ENCODE peak calls at places on chromosomes 3 and 15, in four cellular contexts. U, C, G and X are unnamed samples.

GRCh38 chr3:138620431-138620830 is 11.9 kb downstream of the FAIM start:
- DNase-seq in C (no peak), U (no peak), G (no peak), X (no peak)

GRCh38 chr3:33467786-33468185 is 27.6 kb upstream of the UBP1 start:
- DNase-seq in C (no peak), G (no peak), U (no peak), X (no peak)

GRCh38 chr3:152073267-152073666 is 195.5 kb upstream of the MBNL1 start:
- DNase-seq in G (no peak), U (no peak), C (no peak), X (no peak)

GRCh38 chr3:122974764-122975162 is 52.8 kb downstream of the SEMA5B start:
- DNase-seq in G (peak), C (no peak), U (no peak), X (no peak)

GRCh38 chr3:5058463-5058862 is 63.6 kb upstream of the ARL8B start:
- DNase-seq in C (no peak), U (no peak), G (no peak), X (no peak)

GRCh38 chr3:167012691-167013090 is 367.4 kb downstream of the ZBBX start:
- DNase-seq in U (no peak), G (no peak), C (no peak), X (no peak)

GRCh38 chr3:69864751-69865150 is 125.5 kb downstream of the MITF start:
- DNase-seq in U (no peak), C (no peak), G (no peak), X (no peak)

GRCh38 chr3:146625117-146625775 is 20.1 kb upstream of the PLSCR5 start:
- DNase-seq in C (no peak), G (no peak), U (no peak), X (no peak)

GRCh38 chr3:186046838-186047237 is 62.1 kb downstream of the ETV5 start:
- DNase-seq in U (no peak), G (no peak), C (no peak), X (no peak)

GRCh38 chr3:127628788-127629456 is at the start of gene PODXL2:
- DNase-seq in G (peak), C (peak), U (peak), X (peak)

GRCh38 chr3:195761503-195762248 is 40.9 kb downstream of the MUC20 start:
- DNase-seq in G (peak), C (no peak), U (no peak), X (no peak)

GRCh38 chr3:55476515-55476914 is 10.6 kb downstream of the WNT5A start:
- DNase-seq in U (no peak), C (no peak), G (no peak), X (no peak)

GRCh38 chr15:66738116-66738515 is 36.1 kb downstream of the SMAD6 start:
- DNase-seq in G (no peak), U (no peak), C (no peak), X (no peak)
- TF ChIP-seq POLR2A in G (no peak), U (no peak), C (no peak), X (no peak)

DNA sequence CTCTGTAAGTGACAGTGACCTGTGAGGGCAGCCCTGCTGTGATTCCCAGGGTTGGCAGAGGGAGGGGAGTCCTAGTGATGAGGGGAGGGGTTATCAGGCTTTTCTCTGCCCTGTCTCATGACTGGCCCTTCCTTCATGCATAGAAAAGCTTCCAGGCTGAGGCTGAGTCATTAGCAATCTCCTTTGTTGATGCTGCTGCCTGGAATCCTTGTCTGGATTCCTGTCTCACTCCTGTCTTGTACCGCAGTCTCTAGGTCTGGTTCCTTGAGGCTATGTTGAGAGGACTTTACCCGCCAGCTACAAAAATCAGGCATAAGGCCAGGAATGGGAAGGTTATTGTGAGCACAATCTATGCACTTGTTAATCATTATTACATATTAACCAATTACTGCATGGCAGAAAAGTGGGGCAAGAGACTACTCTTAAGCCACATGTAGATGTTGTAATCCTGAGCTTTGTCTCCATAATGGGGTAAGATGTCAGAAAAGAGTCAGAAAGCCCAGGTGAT is 7.2 kb downstream of the KLHL6 start:
- DNase-seq in C (no peak), G (no peak), U (no peak), X (no peak)
- H3K27ac ChIP-seq in C (no peak), G (no peak), U (peak), X (no peak)

DNA sequence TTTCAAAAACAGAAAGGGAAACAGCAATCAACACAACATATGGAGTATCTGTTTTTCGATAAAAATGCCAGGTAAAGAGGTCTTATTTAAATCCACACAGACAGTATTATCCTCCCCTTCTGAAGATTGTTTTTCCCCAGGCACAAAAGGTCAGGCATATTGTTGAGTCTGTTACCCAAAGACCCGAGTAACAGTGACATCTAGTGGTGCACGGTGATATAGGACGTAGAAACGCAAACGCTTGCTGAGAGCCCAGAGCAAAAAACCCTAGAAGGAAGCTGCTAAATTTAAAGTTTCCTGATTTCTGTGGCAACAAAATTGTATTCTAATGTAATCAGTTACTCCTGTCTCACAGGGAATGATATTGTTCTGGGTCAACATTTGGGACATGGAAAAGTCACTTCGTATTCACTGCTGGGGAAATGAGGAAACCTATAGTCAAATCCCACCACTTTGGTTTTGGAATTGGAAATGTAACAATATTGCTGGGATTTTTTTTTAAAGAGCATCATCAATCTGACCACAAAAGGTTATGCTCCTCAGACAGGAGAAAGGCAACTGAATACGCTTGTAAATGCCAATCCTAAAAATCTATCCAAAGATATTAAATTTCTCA is 312.7 kb upstream of the CCDC54 start:
- DNase-seq in C (peak), G (peak), U (peak), X (peak)
- TF ChIP-seq POLR2A in C (no peak), G (no peak), U (no peak), X (no peak)

GRCh38 chr3:46490338-46491084 is 7.3 kb upstream of the RTP3 start:
- DNase-seq in G (peak), C (no peak), U (no peak), X (no peak)

GRCh38 chr3:46489875-46490274 is 7.9 kb upstream of the RTP3 start:
- DNase-seq in C (no peak), G (no peak), U (no peak), X (no peak)

GRCh38 chr3:46489406-46489805 is 8.4 kb upstream of the RTP3 start:
- DNase-seq in C (no peak), U (no peak), G (no peak), X (no peak)

GRCh38 chr3:46491089-46492070 is 6.4 kb upstream of the RTP3 start:
- DNase-seq in U (no peak), G (no peak), C (no peak), X (no peak)

GRCh38 chr3:46488735-46489361 is 8.9 kb upstream of the RTP3 start:
- DNase-seq in C (peak), G (peak), U (peak), X (peak)
- H3K27ac ChIP-seq in C (no peak), G (no peak), U (no peak), X (no peak)

GRCh38 chr15:96331942-96332853 is 1.7 kb downstream of the NR2F2 start:
- DNase-seq in U (peak), C (no peak), G (peak), X (no peak)

GRCh38 chr15:96330064-96330449 is 443 bp upstream of the NR2F2 start:
- DNase-seq in C (peak), U (no peak), G (peak), X (no peak)

GRCh38 chr15:96331141-96331941 is 841 bp downstream of the NR2F2 start:
- DNase-seq in U (no peak), G (peak), C (no peak), X (no peak)

GRCh38 chr15:96329403-96329981 is 1.0 kb upstream of the NR2F2 start:
- DNase-seq in C (no peak), G (peak), U (no peak), X (no peak)

GRCh38 chr15:96330450-96331140 is at the start of gene NR2F2:
- DNase-seq in G (peak), U (peak), C (peak), X (peak)
- TF ChIP-seq POLR2A in G (peak), U (peak), C (peak), X (peak)